ENCODE peak calls at places on chromosome 6, in seven cellular contexts. R, G, E, F, W, T and Q are unnamed samples.

GRCh38 chr6:5999688-6000608 is 6.8 kb downstream of the NRN1 start:
- DNase-seq in E (no peak), R (no peak), T (no peak), W (no peak), F (no peak), G (no peak), Q (no peak)

GRCh38 chr6:140079328-140079727 is 704.9 kb upstream of the CITED2 start:
- DNase-seq in E (no peak), G (no peak), W (no peak), R (no peak), F (no peak), T (no peak), Q (peak)

GRCh38 chr6:22826961-22827360 is 257.6 kb downstream of the HDGFL1 start:
- DNase-seq in W (no peak), R (no peak), G (no peak), T (no peak), E (no peak), F (no peak), Q (no peak)

GRCh38 chr6:89944826-89945407 is 50.6 kb downstream of the GJA10 start:
- DNase-seq in F (no peak), W (no peak), T (no peak), R (no peak), G (no peak), E (no peak), Q (no peak)

GRCh38 chr6:2622683-2623082 is 128.0 kb downstream of the MYLK4 start:
- DNase-seq in F (no peak), E (no peak), W (no peak), R (no peak), G (no peak), T (no peak), Q (no peak)

GRCh38 chr6:157715766-157716171 is 107.3 kb upstream of the SNX9 start:
- DNase-seq in G (no peak), R (no peak), F (peak), T (no peak), W (no peak), E (no peak), Q (no peak)

GRCh38 chr6:34887753-34888440 is at the start of gene TAF11:
- DNase-seq in F (peak), R (peak), E (peak), G (peak), W (peak), T (peak), Q (peak)

GRCh38 chr6:14009416-14009815 is 84.7 kb downstream of the RNF182 start:
- DNase-seq in R (no peak), W (no peak), F (peak), E (no peak), T (no peak), G (no peak), Q (no peak)

GRCh38 chr6:80151641-80152040 is 45.2 kb downstream of the BCKDHB start:
- DNase-seq in G (no peak), W (no peak), R (no peak), F (no peak), T (no peak), E (no peak), Q (no peak)

GRCh38 chr6:97963148-97963680 is 680.2 kb upstream of the MMS22L start:
- DNase-seq in T (no peak), W (no peak), F (no peak), G (no peak), E (no peak), R (no peak), Q (no peak)